ENCODE peak calls at places on chromosomes 7 and 10, in ten cellular contexts. One of them, this sample, is unnamed.

GRCh38 chr7:55552320-55553086 is 19.8 kb downstream of the VOPP1 start:
- DNase-seq in brain microvascular endothelial cell: peak; percentile 96
- DNase-seq in AG08395: peak; percentile 31
- DNase-seq in amniotic stem cell: no peak
- DNase-seq in NCI-H1092: no peak
- DNase-seq in stimulated activated CD4-positive, alpha-beta T cell treated with anti-CD3 and anti-CD28 coated beads, Interleukin-1b, Interleukin-23, amount 100 ng/mL, for 1 hour: no peak
- DNase-seq in activated T-helper 1 cell treated with anti-CD3 and anti-CD28 coated beads, Interleukin-12 subunit alpha, Interleukin-12 subunit beta, Interleukin-2, Interleukin-4 antibody, amounts not matched to agents 30 ng/mL and 10 ng/mL and 1 ng/mL, durations not matched to agents 14 hours and 24 hours and 36 hours: no peak
- DNase-seq in NCI-H2029: no peak
- DNase-seq in posterior vena cava: no peak
- DNase-seq in activated CD4-positive, CD25-positive, alpha-beta regulatory T cell: no peak
- DNase-seq in this sample: no peak

GRCh38 chr7:151383638-151384351 is 26.0 kb downstream of the WDR86 start:
- DNase-seq in brain microvascular endothelial cell: no peak
- DNase-seq in AG08395: no peak
- DNase-seq in amniotic stem cell: no peak
- DNase-seq in NCI-H1092: no peak
- DNase-seq in stimulated activated CD4-positive, alpha-beta T cell treated with anti-CD3 and anti-CD28 coated beads, Interleukin-1b, Interleukin-23, amount 100 ng/mL, for 1 hour: no peak
- DNase-seq in activated T-helper 1 cell treated with anti-CD3 and anti-CD28 coated beads, Interleukin-12 subunit alpha, Interleukin-12 subunit beta, Interleukin-2, Interleukin-4 antibody, amounts not matched to agents 30 ng/mL and 10 ng/mL and 1 ng/mL, durations not matched to agents 14 hours and 24 hours and 36 hours: no peak
- DNase-seq in NCI-H2029: no peak
- DNase-seq in posterior vena cava: peak; percentile 35
- DNase-seq in activated CD4-positive, CD25-positive, alpha-beta regulatory T cell: no peak
- DNase-seq in this sample: no peak

GRCh38 chr10:22321831-22322662 is 1.1 kb downstream of the BMI1 start:
- DNase-seq in brain microvascular endothelial cell: no peak
- DNase-seq in AG08395: no peak
- DNase-seq in amniotic stem cell: no peak
- DNase-seq in NCI-H1092: no peak
- DNase-seq in stimulated activated CD4-positive, alpha-beta T cell treated with anti-CD3 and anti-CD28 coated beads, Interleukin-1b, Interleukin-23, amount 100 ng/mL, for 1 hour: no peak
- DNase-seq in activated T-helper 1 cell treated with anti-CD3 and anti-CD28 coated beads, Interleukin-12 subunit alpha, Interleukin-12 subunit beta, Interleukin-2, Interleukin-4 antibody, amounts not matched to agents 30 ng/mL and 10 ng/mL and 1 ng/mL, durations not matched to agents 14 hours and 24 hours and 36 hours: peak; percentile 12
- DNase-seq in NCI-H2029: no peak
- DNase-seq in posterior vena cava: peak; percentile 83
- DNase-seq in activated CD4-positive, CD25-positive, alpha-beta regulatory T cell: no peak
- DNase-seq in this sample: no peak

GRCh38 chr7:107660381-107661080 is at the start of gene SLC26A4:
- DNase-seq in brain microvascular endothelial cell: no peak
- DNase-seq in AG08395: no peak
- DNase-seq in amniotic stem cell: no peak
- DNase-seq in NCI-H1092: no peak
- DNase-seq in stimulated activated CD4-positive, alpha-beta T cell treated with anti-CD3 and anti-CD28 coated beads, Interleukin-1b, Interleukin-23, amount 100 ng/mL, for 1 hour: no peak
- DNase-seq in activated T-helper 1 cell treated with anti-CD3 and anti-CD28 coated beads, Interleukin-12 subunit alpha, Interleukin-12 subunit beta, Interleukin-2, Interleukin-4 antibody, amounts not matched to agents 30 ng/mL and 10 ng/mL and 1 ng/mL, durations not matched to agents 14 hours and 24 hours and 36 hours: peak; percentile 31
- DNase-seq in NCI-H2029: no peak
- DNase-seq in posterior vena cava: no peak
- DNase-seq in activated CD4-positive, CD25-positive, alpha-beta regulatory T cell: peak; percentile 22
- DNase-seq in this sample: peak; percentile 18

GRCh38 chr7:92034116-92034515 is 93.5 kb downstream of the AKAP9 start:
- DNase-seq in brain microvascular endothelial cell: no peak
- DNase-seq in AG08395: peak; percentile 3
- DNase-seq in amniotic stem cell: no peak
- DNase-seq in NCI-H1092: no peak
- DNase-seq in stimulated activated CD4-positive, alpha-beta T cell treated with anti-CD3 and anti-CD28 coated beads, Interleukin-1b, Interleukin-23, amount 100 ng/mL, for 1 hour: no peak
- DNase-seq in activated T-helper 1 cell treated with anti-CD3 and anti-CD28 coated beads, Interleukin-12 subunit alpha, Interleukin-12 subunit beta, Interleukin-2, Interleukin-4 antibody, amounts not matched to agents 30 ng/mL and 10 ng/mL and 1 ng/mL, durations not matched to agents 14 hours and 24 hours and 36 hours: no peak
- DNase-seq in NCI-H2029: no peak
- DNase-seq in posterior vena cava: no peak
- DNase-seq in activated CD4-positive, CD25-positive, alpha-beta regulatory T cell: no peak
- DNase-seq in this sample: no peak

GRCh38 chr7:22443370-22444180 is 56.4 kb downstream of the STEAP1B start:
- DNase-seq in brain microvascular endothelial cell: peak; percentile 65
- DNase-seq in AG08395: no peak
- DNase-seq in amniotic stem cell: no peak
- DNase-seq in NCI-H1092: no peak
- DNase-seq in stimulated activated CD4-positive, alpha-beta T cell treated with anti-CD3 and anti-CD28 coated beads, Interleukin-1b, Interleukin-23, amount 100 ng/mL, for 1 hour: no peak
- DNase-seq in activated T-helper 1 cell treated with anti-CD3 and anti-CD28 coated beads, Interleukin-12 subunit alpha, Interleukin-12 subunit beta, Interleukin-2, Interleukin-4 antibody, amounts not matched to agents 30 ng/mL and 10 ng/mL and 1 ng/mL, durations not matched to agents 14 hours and 24 hours and 36 hours: no peak
- DNase-seq in NCI-H2029: peak; percentile 73
- DNase-seq in posterior vena cava: no peak
- DNase-seq in activated CD4-positive, CD25-positive, alpha-beta regulatory T cell: no peak
- DNase-seq in this sample: peak; percentile 76

GRCh38 chr7:134014935-134015334 is 112.2 kb upstream of the LRGUK start:
- DNase-seq in brain microvascular endothelial cell: no peak
- DNase-seq in AG08395: peak; percentile 9
- DNase-seq in amniotic stem cell: no peak
- DNase-seq in NCI-H1092: no peak
- DNase-seq in stimulated activated CD4-positive, alpha-beta T cell treated with anti-CD3 and anti-CD28 coated beads, Interleukin-1b, Interleukin-23, amount 100 ng/mL, for 1 hour: no peak
- DNase-seq in activated T-helper 1 cell treated with anti-CD3 and anti-CD28 coated beads, Interleukin-12 subunit alpha, Interleukin-12 subunit beta, Interleukin-2, Interleukin-4 antibody, amounts not matched to agents 30 ng/mL and 10 ng/mL and 1 ng/mL, durations not matched to agents 14 hours and 24 hours and 36 hours: no peak
- DNase-seq in NCI-H2029: no peak
- DNase-seq in posterior vena cava: no peak
- DNase-seq in activated CD4-positive, CD25-positive, alpha-beta regulatory T cell: no peak
- DNase-seq in this sample: no peak

GRCh38 chr7:19508821-19509220 is 200.0 kb downstream of the POLR1F start:
- DNase-seq in brain microvascular endothelial cell: no peak
- DNase-seq in AG08395: no peak
- DNase-seq in amniotic stem cell: no peak
- DNase-seq in NCI-H1092: no peak
- DNase-seq in stimulated activated CD4-positive, alpha-beta T cell treated with anti-CD3 and anti-CD28 coated beads, Interleukin-1b, Interleukin-23, amount 100 ng/mL, for 1 hour: no peak
- DNase-seq in activated T-helper 1 cell treated with anti-CD3 and anti-CD28 coated beads, Interleukin-12 subunit alpha, Interleukin-12 subunit beta, Interleukin-2, Interleukin-4 antibody, amounts not matched to agents 30 ng/mL and 10 ng/mL and 1 ng/mL, durations not matched to agents 14 hours and 24 hours and 36 hours: no peak
- DNase-seq in NCI-H2029: no peak
- DNase-seq in posterior vena cava: no peak
- DNase-seq in activated CD4-positive, CD25-positive, alpha-beta regulatory T cell: no peak
- DNase-seq in this sample: no peak

GRCh38 chr7:80428161-80429054 is 83.5 kb downstream of the GNAT3 start:
- DNase-seq in brain microvascular endothelial cell: peak; percentile 57
- DNase-seq in AG08395: peak; percentile 61
- DNase-seq in amniotic stem cell: no peak
- DNase-seq in NCI-H1092: peak; percentile 71
- DNase-seq in stimulated activated CD4-positive, alpha-beta T cell treated with anti-CD3 and anti-CD28 coated beads, Interleukin-1b, Interleukin-23, amount 100 ng/mL, for 1 hour: no peak
- DNase-seq in activated T-helper 1 cell treated with anti-CD3 and anti-CD28 coated beads, Interleukin-12 subunit alpha, Interleukin-12 subunit beta, Interleukin-2, Interleukin-4 antibody, amounts not matched to agents 30 ng/mL and 10 ng/mL and 1 ng/mL, durations not matched to agents 14 hours and 24 hours and 36 hours: no peak
- DNase-seq in NCI-H2029: peak; percentile 25
- DNase-seq in posterior vena cava: no peak
- DNase-seq in activated CD4-positive, CD25-positive, alpha-beta regulatory T cell: no peak
- DNase-seq in this sample: peak; percentile 71

GRCh38 chr10:17262502-17262901 is 34.5 kb downstream of the VIM start:
- DNase-seq in brain microvascular endothelial cell: no peak
- DNase-seq in AG08395: no peak
- DNase-seq in amniotic stem cell: no peak
- DNase-seq in NCI-H1092: no peak
- DNase-seq in stimulated activated CD4-positive, alpha-beta T cell treated with anti-CD3 and anti-CD28 coated beads, Interleukin-1b, Interleukin-23, amount 100 ng/mL, for 1 hour: no peak
- DNase-seq in activated T-helper 1 cell treated with anti-CD3 and anti-CD28 coated beads, Interleukin-12 subunit alpha, Interleukin-12 subunit beta, Interleukin-2, Interleukin-4 antibody, amounts not matched to agents 30 ng/mL and 10 ng/mL and 1 ng/mL, durations not matched to agents 14 hours and 24 hours and 36 hours: no peak
- DNase-seq in NCI-H2029: no peak
- DNase-seq in posterior vena cava: no peak
- DNase-seq in activated CD4-positive, CD25-positive, alpha-beta regulatory T cell: no peak
- DNase-seq in this sample: no peak

This sample was measured in KBM-7.